ENCODE peak calls at places on chromosome 2, in six cellular contexts. Q is activated naive CD4-positive, alpha-beta T cell; N is M059J; I is GM12864; V is stimulated activated naive CD4-positive, alpha-beta T cell; J is endothelial cell. B is an unnamed sample.

GRCh38 chr2:30219886-30220478 is 11.4 kb upstream of the LBH start:
- DNase-seq in Q (no peak), N (no peak), I (no peak), V (no peak), J (no peak), B (no peak)

GRCh38 chr2:71453404-71454220 is at the start of gene DYSF:
- DNase-seq in Q (no peak), N (no peak), I (no peak), V (no peak), J (peak; percentile 63), B (no peak)

GRCh38 chr2:240856151-240856980 is 12.3 kb upstream of the AGXT start:
- DNase-seq in Q (no peak), N (peak; percentile 16), I (no peak), V (no peak), J (no peak), B (no peak)

GRCh38 chr2:67516899-67517530 is 119.9 kb downstream of the ETAA1 start:
- DNase-seq in Q (no peak), N (peak; percentile 30), I (no peak), V (no peak), J (no peak), B (no peak)

GRCh38 chr2:68879296-68879695 is 8.1 kb upstream of the BMP10 start:
- DNase-seq in Q (no peak), N (no peak), I (no peak), V (no peak), J (no peak), B (no peak)

GRCh38 chr2:172226244-172227061 is 123.8 kb upstream of the DLX2 start:
- DNase-seq in Q (no peak), N (no peak), I (no peak), V (peak; percentile 3), J (no peak), B (no peak)

GRCh38 chr2:226984461-226985226 is 148.8 kb downstream of the RHBDD1 start:
- DNase-seq in Q (no peak), N (no peak), I (peak; percentile 53), V (no peak), J (no peak), B (no peak)

GRCh38 chr2:105674406-105674805 is 70.3 kb upstream of the NCK2 start:
- DNase-seq in Q (no peak), N (no peak), I (no peak), V (no peak), J (no peak), B (no peak)

GRCh38 chr2:101823347-101823791 is 125.9 kb downstream of the MAP4K4 start:
- DNase-seq in Q (peak; percentile 29), N (peak; percentile 84), I (peak; percentile 21), V (peak; percentile 62), J (peak; percentile 58), B (no peak)

GRCh38 chr2:224666951-224667553 is 49.1 kb downstream of the CCDC195 start:
- DNase-seq in Q (no peak), N (no peak), I (peak; percentile 75), V (no peak), J (no peak), B (no peak)

GRCh38 chr2:164696634-164697033 is 75.4 kb upstream of the GRB14 start:
- DNase-seq in Q (no peak), N (no peak), I (no peak), V (no peak), J (no peak), B (no peak)

GRCh38 chr2:165016772-165017411 is 61.6 kb upstream of the SLC38A11 start:
- DNase-seq in Q (no peak), N (peak; percentile 63), I (no peak), V (no peak), J (peak; percentile 39), B (peak; percentile 21)

GRCh38 chr2:201357216-201357615 is at the start of gene FLACC1:
- DNase-seq in Q (no peak), N (peak; percentile 93), I (no peak), V (no peak), J (no peak), B (no peak)

GRCh38 chr2:208978966-208979365 is 444.9 kb upstream of the MAP2 start:
- DNase-seq in Q (no peak), N (no peak), I (no peak), V (no peak), J (no peak), B (no peak)

GRCh38 chr2:198127627-198128026 is 323.2 kb downstream of the PLCL1 start:
- DNase-seq in Q (peak; percentile 3), N (peak; percentile 41), I (peak; percentile 38), V (peak; percentile 33), J (peak; percentile 41), B (peak; percentile 8)

GRCh38 chr2:195363496-195363895 is 293.5 kb upstream of the SLC39A10 start:
- DNase-seq in Q (no peak), N (peak; percentile 63), I (no peak), V (no peak), J (no peak), B (no peak)

GRCh38 chr2:238165288-238165921 is 6.6 kb downstream of the ERFE start:
- DNase-seq in Q (no peak), N (no peak), I (no peak), V (no peak), J (no peak), B (no peak)

GRCh38 chr2:3475771-3476170 is 43.6 kb downstream of the ADI1 start:
- DNase-seq in Q (no peak), N (no peak), I (no peak), V (no peak), J (no peak), B (no peak)

GRCh38 chr2:149331023-149331400 is 625 bp downstream of the LYPD6 start:
- DNase-seq in Q (no peak), N (no peak), I (no peak), V (no peak), J (no peak), B (no peak)

GRCh38 chr2:150370600-150370999 is 116.9 kb downstream of the RND3 start:
- DNase-seq in Q (no peak), N (no peak), I (no peak), V (no peak), J (no peak), B (no peak)

GRCh38 chr2:86037795-86038192 is 67.9 kb downstream of the POLR1A start:
- DNase-seq in Q (no peak), N (no peak), I (no peak), V (no peak), J (no peak), B (no peak)

GRCh38 chr2:231576465-231576864 is 16.2 kb upstream of the TEX44 start:
- DNase-seq in Q (no peak), N (no peak), I (no peak), V (no peak), J (no peak), B (no peak)

GRCh38 chr2:132881540-132881939 is 211.5 kb upstream of the LYPD1 start:
- DNase-seq in Q (no peak), N (no peak), I (no peak), V (no peak), J (no peak), B (no peak)

GRCh38 chr2:238278626-238279323 is 9.6 kb downstream of the PER2 start:
- DNase-seq in Q (no peak), N (no peak), I (no peak), V (no peak), J (no peak), B (no peak)

GRCh38 chr2:201978988-201979387 is 54.7 kb upstream of the FZD7 start:
- DNase-seq in Q (no peak), N (no peak), I (no peak), V (no peak), J (no peak), B (no peak)

GRCh38 chr2:191746809-191747208 is 68.9 kb downstream of the NABP1 start:
- DNase-seq in Q (no peak), N (peak; percentile 18), I (no peak), V (no peak), J (no peak), B (no peak)

GRCh38 chr2:3606028-3606369 is 11.1 kb downstream of the COLEC11 start:
- DNase-seq in Q (no peak), N (no peak), I (no peak), V (no peak), J (no peak), B (no peak)

GRCh38 chr2:18132697-18133096 is 254.2 kb downstream of the KCNS3 start:
- DNase-seq in Q (no peak), N (peak; percentile 85), I (no peak), V (no peak), J (no peak), B (no peak)

GRCh38 chr2:85886585-85886984 is 2.2 kb downstream of the ST3GAL5 start:
- DNase-seq in Q (peak; percentile 8), N (peak; percentile 95), I (no peak), V (no peak), J (no peak), B (no peak)

GRCh38 chr2:152585830-152586484 is 131.3 kb downstream of the PRPF40A start:
- DNase-seq in Q (no peak), N (peak; percentile 96), I (no peak), V (no peak), J (no peak), B (no peak)

B was measured in NCI-H1048.